ENCODE peak calls at places on chromosomes 2 and 18, in five cellular contexts. B is aorta, L is Panc1, G is mammary epithelial cell, M is PC-3. Y is an unnamed sample.

GRCh38 chr2:59578349-59578748 is 975.1 kb downstream of the BCL11A start:
- DNase-seq in B (no peak), M (no peak), L (no peak), G (no peak), Y (no peak)

GRCh38 chr2:71462056-71462605 is 8.8 kb downstream of the DYSF start:
- DNase-seq in B (no peak), M (no peak), L (no peak), G (no peak), Y (no peak)

GRCh38 chr2:138486347-138487198 is 15.0 kb upstream of the SPOPL start:
- DNase-seq in L (no peak), M (no peak), G (no peak), B (no peak), Y (no peak)

GRCh38 chr2:219296142-219296541 is 13.1 kb downstream of the PTPRN start:
- DNase-seq in G (no peak), L (no peak), B (no peak), M (no peak), Y (no peak)

GRCh38 chr2:33529771-33530481 is 53.5 kb downstream of the RASGRP3 start:
- DNase-seq in M (peak; percentile 75), L (no peak), G (peak; percentile 77), B (no peak), Y (no peak)

GRCh38 chr2:178527592-178527991 is 47.3 kb downstream of the PLEKHA3 start:
- DNase-seq in B (no peak), L (no peak), M (no peak), G (no peak), Y (no peak)

GRCh38 chr2:218717262-218717661 is 6.6 kb downstream of the TTLL4 start:
- DNase-seq in L (no peak), M (peak; percentile 79), G (peak; percentile 57), B (no peak), Y (peak; percentile 85)

GRCh38 chr2:88016948-88017779 is 817 bp upstream of the RNU2-63P start:
- DNase-seq in M (no peak), L (peak; percentile 45), B (peak; percentile 81), G (peak; percentile 77), Y (no peak)

GRCh38 chr2:151826737-151827157 is 1.5 kb downstream of the ARL5A start:
- DNase-seq in G (no peak), L (no peak), B (no peak), M (peak; percentile 19), Y (no peak)

GRCh38 chr2:70248810-70249438 is 496 bp upstream of the TIA1 start:
- DNase-seq in B (peak; percentile 94), L (peak; percentile 96), G (no peak), M (peak; percentile 95), Y (no peak)

GRCh38 chr2:164028764-164029534 is 293.1 kb upstream of the FIGN start:
- DNase-seq in G (no peak), L (no peak), M (no peak), B (no peak), Y (no peak)

GRCh38 chr2:12861344-12861942 is 144.7 kb downstream of the TRIB2 start:
- DNase-seq in G (peak; percentile 58), B (no peak), M (peak; percentile 28), L (no peak), Y (peak; percentile 12)

GRCh38 chr2:73917696-73918207 is 8.9 kb upstream of the DGUOK start:
- DNase-seq in M (no peak), L (no peak), B (no peak), G (no peak), Y (no peak)

GRCh38 chr2:175976758-175977157 is 25.3 kb downstream of the LNPK start:
- DNase-seq in L (no peak), M (peak; percentile 63), G (no peak), B (no peak), Y (no peak)

GRCh38 chr2:64859208-64860161 is 129.7 kb upstream of the SLC1A4 start:
- DNase-seq in L (no peak), G (peak; percentile 79), M (peak; percentile 86), B (peak; percentile 93), Y (peak; percentile 95)

GRCh38 chr2:79994161-79994560 is 310.4 kb downstream of the LRRTM1 start:
- DNase-seq in M (peak; percentile 25), G (no peak), B (no peak), L (no peak), Y (peak; percentile 1)

GRCh38 chr18:25189391-25190185 is 162.4 kb downstream of the ZNF521 start:
- DNase-seq in M (no peak), B (no peak), L (no peak), G (no peak), Y (no peak)

GRCh38 chr2:190862591-190862991 is 18.0 kb upstream of the GLS start:
- DNase-seq in L (no peak), M (no peak), B (no peak), G (peak; percentile 79), Y (peak; percentile 43)

GRCh38 chr2:64770137-64770780 is 116.5 kb upstream of the SERTAD2 start:
- DNase-seq in G (no peak), L (no peak), B (no peak), M (peak; percentile 69), Y (no peak)

GRCh38 chr18:45637546-45638327 is 22.5 kb downstream of the SLC14A2 start:
- DNase-seq in G (no peak), L (no peak), M (no peak), B (no peak), Y (no peak)

GRCh38 chr2:178530128-178530527 is 49.9 kb downstream of the PLEKHA3 start:
- DNase-seq in B (no peak), M (no peak), L (no peak), G (no peak), Y (no peak)

GRCh38 chr2:230939066-230939591 is 14.1 kb upstream of the GPR55 start:
- DNase-seq in G (no peak), M (no peak), B (no peak), L (no peak), Y (no peak)

GRCh38 chr2:178912416-178913056 is 105.3 kb upstream of the TTN start:
- DNase-seq in L (no peak), G (peak; percentile 65), B (no peak), M (peak; percentile 68), Y (no peak)

GRCh38 chr2:36481709-36482108 is 116.3 kb downstream of the FEZ2 start:
- DNase-seq in B (no peak), G (no peak), M (no peak), L (no peak), Y (no peak)
- H3K4me1 ChIP-seq in B (peaks cover 15% of the 10 kb centered on the region), G (peaks cover 45% of the 10 kb centered on the region), M (peaks cover 74% of the 10 kb centered on the region), L (peaks cover 85% of the 10 kb centered on the region), Y (no peaks in the 10 kb centered on the region)

GRCh38 chr2:105872830-105873229 is 128.1 kb downstream of the NCK2 start:
- DNase-seq in L (no peak), M (no peak), B (no peak), G (no peak), Y (no peak)

GRCh38 chr2:105872142-105872728 is 127.5 kb downstream of the NCK2 start:
- DNase-seq in G (no peak), L (no peak), M (no peak), B (no peak), Y (no peak)

GRCh38 chr2:105873281-105873680 is 128.6 kb downstream of the NCK2 start:
- DNase-seq in L (no peak), G (no peak), B (no peak), M (no peak), Y (no peak)

GRCh38 chr2:105875241-105875640 is 130.5 kb downstream of the NCK2 start:
- DNase-seq in G (no peak), M (no peak), L (no peak), B (no peak), Y (no peak)

DNA sequence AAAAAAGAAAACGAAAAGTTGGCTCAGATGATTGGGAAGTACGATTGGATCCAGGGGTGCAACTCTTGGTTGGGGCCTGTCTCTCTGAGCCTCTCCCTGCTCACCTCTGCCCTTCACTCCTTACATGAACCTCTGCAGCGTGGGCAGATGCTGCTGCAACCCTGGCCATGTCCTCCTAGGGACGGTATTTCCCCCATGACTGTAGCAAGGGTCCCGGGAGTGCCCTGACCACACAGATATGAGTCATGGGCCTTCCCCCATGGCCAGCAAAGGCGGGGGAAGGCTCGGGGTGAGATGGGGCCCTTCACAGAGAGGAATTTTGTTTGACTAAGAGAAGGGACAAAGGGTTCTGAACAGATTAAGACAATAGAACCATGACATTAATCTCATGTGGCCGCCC is 129.0 kb downstream of the NCK2 start:
- DNase-seq in L (no peak), B (no peak), M (peak; percentile 68), G (peak; percentile 85), Y (no peak)
- H3K27ac ChIP-seq in L (no peak overlapping the region), B (no peak overlapping the region), M (no peak overlapping the region), G (no peak overlapping the region), Y (peak overlapping the region; percentile 8)

GRCh38 chr18:23237524-23238151 is 102.4 kb downstream of the CABLES1 start:
- DNase-seq in B (peak; percentile 87), G (peak; percentile 53), M (no peak), L (no peak), Y (peak; percentile 76)
- H3K4me3 ChIP-seq in B (peak overlapping the region; percentile 1), G (peak overlapping the region; percentile 1), M (no peak overlapping the region), L (no peak overlapping the region), Y (peak overlapping the region; percentile 27)

DNA sequence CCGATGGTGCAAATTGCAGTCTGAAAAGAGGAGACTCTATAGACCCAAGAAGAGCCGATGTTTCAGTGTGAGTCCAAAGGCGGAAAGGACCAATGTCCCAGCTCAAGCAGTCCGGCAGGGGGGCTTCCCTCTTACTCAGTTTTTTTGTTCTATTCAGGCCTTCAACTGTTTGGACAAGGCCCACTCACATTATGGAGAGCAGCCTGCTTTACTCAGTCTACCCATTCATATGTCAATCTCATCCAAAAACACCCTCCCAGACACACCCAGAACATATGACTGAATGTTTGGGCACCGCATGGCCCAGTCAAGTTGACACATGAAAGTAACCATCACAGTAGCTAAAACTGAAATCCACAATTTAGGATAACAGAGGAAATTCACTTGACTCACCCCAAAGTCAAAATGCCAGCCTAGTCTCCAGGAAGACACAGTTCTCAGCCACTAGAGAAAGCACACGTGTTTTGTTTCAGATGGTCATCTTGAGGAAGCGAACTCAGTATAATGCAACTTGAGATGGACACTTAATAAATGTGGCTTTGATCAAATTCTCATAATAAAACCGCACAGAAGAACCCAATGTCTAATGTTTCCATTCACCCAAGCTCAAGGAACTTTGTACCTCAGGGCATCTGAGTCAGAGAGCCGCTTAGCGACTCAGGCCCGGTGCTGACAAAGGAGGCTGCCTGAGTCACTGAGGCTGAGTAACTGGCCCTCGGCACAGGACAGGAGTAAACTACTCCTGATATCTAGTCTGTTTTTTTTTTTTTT is 2.4 kb downstream of the FHL2 start:
- DNase-seq in B (peak; percentile 86), L (peak; percentile 92), M (peak; percentile 100), G (peak; percentile 100), Y (peak; percentile 96)
- H3K4me1 ChIP-seq in B (no peaks in the 10 kb centered on the region), L (peaks cover 73% of the 10 kb centered on the region), M (peaks cover 58% of the 10 kb centered on the region), G (peaks cover 53% of the 10 kb centered on the region), Y (no peaks in the 10 kb centered on the region)

DNA sequence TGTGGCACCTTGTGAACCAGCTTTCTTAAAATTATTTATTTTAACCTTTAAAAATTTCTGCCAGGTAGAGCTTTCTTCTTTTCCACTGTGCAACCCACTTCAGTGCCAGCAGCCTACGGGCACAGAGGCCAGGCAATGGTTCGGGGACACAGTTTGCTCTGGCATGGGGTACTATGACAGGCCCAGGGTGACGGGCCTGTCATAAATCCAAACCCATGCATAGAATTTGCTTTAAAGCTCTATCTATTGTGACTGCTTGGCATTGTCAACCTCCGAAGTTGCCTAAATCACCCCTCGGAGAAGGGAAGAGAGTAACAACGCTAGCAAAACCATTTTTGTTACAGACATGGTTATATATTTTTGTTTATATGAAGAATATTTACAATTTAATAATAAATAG is 1.5 kb downstream of the ODC1 start:
- DNase-seq in B (no peak), M (no peak), G (no peak), L (no peak), Y (no peak)
- H3K27ac ChIP-seq in B (no peak overlapping the region), M (peak overlapping the region; percentile 62), G (no peak overlapping the region), L (peak overlapping the region; percentile 91), Y (no peak overlapping the region)

Y was measured in small intestine.